ENCODE peak calls at places on chromosome 2, in ten cellular contexts. T is ascending aorta; I is uterus; M is astrocyte; W is RWPE2; X is HCT116; Y is CD8-positive, alpha-beta T cell; R is IMR-90; B is colonic mucosa; E is left lung. O is an unnamed sample.

GRCh38 chr2:45759310-45759851 is 107.9 kb downstream of the PRKCE start:
- DNase-seq in T (no peak), I (peak; percentile 55), M (peak; percentile 71), W (no peak), X (no peak), Y (no peak), R (peak; percentile 87), B (no peak), E (no peak), O (no peak)

GRCh38 chr2:121080013-121080772 is 204.8 kb downstream of the TFCP2L1 start:
- DNase-seq in T (no peak), I (peak; percentile 67), M (no peak), W (no peak), X (peak; percentile 37), Y (peak; percentile 59), R (peak; percentile 34), B (peak; percentile 68), E (no peak), O (peak; percentile 53)

GRCh38 chr2:2743164-2743571 is 412.1 kb upstream of the MYT1L start:
- DNase-seq in T (peak; percentile 75), I (peak; percentile 62), M (peak; percentile 49), W (no peak), X (no peak), Y (no peak), R (peak; percentile 1), B (peak; percentile 35), E (peak; percentile 70), O (no peak)

GRCh38 chr2:32523711-32524110 is 104.1 kb upstream of the TTC27 start:
- DNase-seq in T (no peak), I (no peak), M (peak; percentile 7), W (no peak), X (no peak), Y (no peak), R (no peak), B (no peak), E (no peak), O (no peak)

GRCh38 chr2:54859997-54860701 is 136.7 kb downstream of the EML6 start:
- DNase-seq in T (no peak), I (no peak), M (peak; percentile 96), W (no peak), X (no peak), Y (no peak), R (peak; percentile 89), B (no peak), E (no peak), O (no peak)

GRCh38 chr2:202627042-202627441 is 7.7 kb upstream of the FAM117B start:
- DNase-seq in T (no peak), I (no peak), M (no peak), W (no peak), X (no peak), Y (no peak), R (no peak), B (no peak), E (no peak), O (no peak)

GRCh38 chr2:32064021-32064678 is 794 bp downstream of the SPAST start:
- DNase-seq in T (no peak), I (no peak), M (peak; percentile 1), W (no peak), X (no peak), Y (peak; percentile 55), R (no peak), B (peak; percentile 35), E (peak; percentile 39), O (no peak)

GRCh38 chr2:85501244-85501643 is 37.7 kb upstream of the MAT2A start:
- DNase-seq in T (no peak), I (no peak), M (no peak), W (no peak), X (no peak), Y (no peak), R (no peak), B (no peak), E (no peak), O (no peak)

GRCh38 chr2:217517402-217517801 is 485.4 kb downstream of the TNS1 start:
- DNase-seq in T (no peak), I (no peak), M (no peak), W (no peak), X (no peak), Y (no peak), R (no peak), B (no peak), E (no peak), O (no peak)

GRCh38 chr2:18156002-18156401 is 277.5 kb downstream of the KCNS3 start:
- DNase-seq in T (no peak), I (no peak), M (peak; percentile 35), W (no peak), X (no peak), Y (no peak), R (no peak), B (no peak), E (no peak), O (no peak)

GRCh38 chr2:39620067-39620466 is 45.6 kb upstream of the TMEM178A start:
- DNase-seq in T (peak; percentile 76), I (peak; percentile 28), M (peak; percentile 91), W (peak; percentile 72), X (no peak), Y (no peak), R (peak; percentile 84), B (peak; percentile 26), E (peak; percentile 62), O (no peak)

GRCh38 chr2:74391209-74391579 is 11.1 kb upstream of the DCTN1 start:
- DNase-seq in T (no peak), I (no peak), M (peak; percentile 18), W (no peak), X (no peak), Y (no peak), R (peak; percentile 22), B (no peak), E (no peak), O (no peak)

GRCh38 chr2:239318091-239318725 is 82.6 kb downstream of the HDAC4 start:
- DNase-seq in T (peak; percentile 38), I (peak; percentile 15), M (no peak), W (no peak), X (no peak), Y (no peak), R (no peak), B (peak; percentile 12), E (no peak), O (no peak)

GRCh38 chr2:239321596-239322413 is 79.0 kb downstream of the HDAC4 start:
- DNase-seq in T (peak; percentile 40), I (peak; percentile 15), M (no peak), W (no peak), X (no peak), Y (peak; percentile 63), R (no peak), B (no peak), E (no peak), O (no peak)

GRCh38 chr2:239319261-239319661 is 81.6 kb downstream of the HDAC4 start:
- DNase-seq in T (peak; percentile 66), I (peak; percentile 70), M (no peak), W (no peak), X (no peak), Y (no peak), R (peak; percentile 18), B (peak; percentile 51), E (peak; percentile 59), O (peak; percentile 44)

GRCh38 chr2:239316562-239317465 is 84.0 kb downstream of the HDAC4 start:
- DNase-seq in T (peak; percentile 79), I (peak; percentile 65), M (peak; percentile 52), W (peak; percentile 23), X (no peak), Y (no peak), R (peak; percentile 41), B (peak; percentile 23), E (peak; percentile 12), O (peak; percentile 33)

DNA sequence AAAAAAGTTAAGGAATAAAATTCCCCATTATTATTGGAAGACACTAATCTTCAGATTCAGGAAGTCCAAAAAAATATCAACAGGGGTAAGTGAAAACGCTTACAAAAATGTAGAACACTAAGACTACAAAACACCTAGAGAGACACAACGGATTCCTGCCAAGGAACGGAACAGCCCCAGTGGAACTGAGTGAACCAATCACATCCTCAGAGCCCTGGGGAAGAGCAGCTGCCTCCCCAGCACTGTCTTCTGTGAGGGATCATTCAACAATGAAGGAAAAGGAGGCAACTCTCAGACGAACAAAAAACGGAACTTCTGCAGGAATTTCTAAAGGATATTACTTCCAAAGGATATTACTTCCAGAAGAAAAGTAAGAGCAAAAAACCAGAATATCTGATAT is 82.0 kb downstream of the HDAC4 start:
- DNase-seq in T (peak; percentile 45), I (peak; percentile 41), M (no peak), W (no peak), X (no peak), Y (no peak), R (peak; percentile 20), B (peak; percentile 16), E (no peak), O (no peak)
- H3K4me3 ChIP-seq in T (peak overlapping the region; percentile 0), I (peak overlapping the region; percentile 34), M (peak overlapping the region; percentile 56), W (no peak overlapping the region), X (peak overlapping the region; percentile 56), Y (peak overlapping the region; percentile 42), R (no peak overlapping the region), B (no peak overlapping the region), E (peak overlapping the region; percentile 7), O (no peak overlapping the region)

DNA sequence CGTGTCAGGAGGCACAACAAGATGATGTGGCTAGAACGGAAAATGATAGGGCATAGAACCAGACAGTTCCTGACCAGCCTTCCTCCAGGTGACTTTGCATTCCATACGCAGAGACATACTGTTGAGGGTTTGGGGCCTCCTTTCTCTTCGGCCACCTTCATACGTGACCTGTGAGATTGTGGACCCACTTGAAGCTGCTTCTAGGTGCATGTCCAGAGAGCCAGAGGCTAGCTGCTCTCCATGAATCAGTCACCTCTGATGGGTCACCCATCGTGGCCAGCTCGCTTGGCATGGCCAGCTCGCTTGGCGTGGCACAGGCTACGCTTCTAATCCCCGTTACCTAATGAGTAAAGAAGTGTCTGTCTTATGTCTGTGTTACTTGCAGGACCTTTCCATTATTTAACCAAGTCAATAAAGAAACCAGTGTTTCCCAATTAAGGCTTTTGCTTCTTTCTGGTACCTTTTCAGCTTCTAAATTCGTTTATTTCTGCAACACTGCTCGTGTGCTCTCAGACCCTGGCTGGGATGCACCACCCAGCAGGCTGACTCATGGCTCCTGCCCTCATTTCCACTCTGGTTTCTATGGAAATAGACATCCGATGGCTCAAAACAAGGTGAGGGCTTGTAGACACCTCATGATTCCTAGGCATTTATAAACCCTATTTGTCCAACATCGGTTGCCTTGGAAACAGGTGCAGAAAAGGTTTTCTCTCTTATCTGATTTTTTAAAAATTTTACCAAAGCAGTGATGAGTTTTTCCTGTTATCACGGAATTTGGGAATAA is 86.7 kb upstream of the B3GNT7 start:
- DNase-seq in T (no peak), I (no peak), M (peak; percentile 75), W (no peak), X (no peak), Y (no peak), R (peak; percentile 48), B (no peak), E (no peak), O (no peak)
- H3K27ac ChIP-seq in T (no peak overlapping the region), I (no peak overlapping the region), M (peak overlapping the region; percentile 74), W (no peak overlapping the region), X (no peak overlapping the region), Y (no peak overlapping the region), R (no peak overlapping the region), B (no peak overlapping the region), E (no peak overlapping the region), O (no peak overlapping the region)

GRCh38 chr2:143623270-143623669 is 494.1 kb downstream of the ARHGAP15 start:
- DNase-seq in T (no peak), I (no peak), M (no peak), W (no peak), X (no peak), Y (no peak), R (no peak), B (no peak), E (no peak), O (no peak)
- TF ChIP-seq CTCF in T (no peak), I (no peak), M (no peak), W (no peak), X (no peak), Y (no peak), R (peak; percentile 11), B (no peak), E (no peak), O (no peak)

GRCh38 chr2:28378679-28379392 is 13.8 kb upstream of the FOSL2 start:
- DNase-seq in T (no peak), I (no peak), M (no peak), W (no peak), X (no peak), Y (no peak), R (no peak), B (no peak), E (no peak), O (peak; percentile 42)
- H3K4me3 ChIP-seq in T (no peak overlapping the region), I (no peak overlapping the region), M (no peak overlapping the region), W (no peak overlapping the region), X (no peak overlapping the region), Y (no peak overlapping the region), R (no peak overlapping the region), B (no peak overlapping the region), E (no peak overlapping the region), O (no peak overlapping the region)